ENCODE peak calls at places on chromosomes 16 and 17, in six cellular contexts. One of them, this sample, is unnamed. For H3K4me1, the result is how much of the 10 kb centered on the place peaks cover.

GRCh38 chr16:51453296-51453695 is 302.2 kb upstream of the SALL1 start:
- DNase-seq in fibroblast of lung: no peak
- DNase-seq in mesendoderm: no peak
- DNase-seq in A549: no peak
- DNase-seq in K562: no peak
- DNase-seq in mammary epithelial cell: no peak
- DNase-seq in this sample: peak

GRCh38 chr17:15213381-15214087 is 51.6 kb downstream of the PMP22 start:
- DNase-seq in fibroblast of lung: peak
- DNase-seq in mesendoderm: peak
- DNase-seq in A549: peak
- DNase-seq in K562: no peak
- DNase-seq in mammary epithelial cell: no peak
- DNase-seq in this sample: no peak

GRCh38 chr17:43908111-43908721 is 880 bp upstream of the MPP2 start:
- DNase-seq in fibroblast of lung: peak
- DNase-seq in mesendoderm: peak
- DNase-seq in A549: peak
- DNase-seq in K562: peak
- DNase-seq in mammary epithelial cell: no peak
- DNase-seq in this sample: peak

GRCh38 chr16:80198265-80198994 is 342.4 kb upstream of the DYNLRB2 start:
- DNase-seq in fibroblast of lung: peak
- DNase-seq in mesendoderm: peak
- DNase-seq in A549: peak
- DNase-seq in K562: no peak
- DNase-seq in mammary epithelial cell: no peak
- DNase-seq in this sample: no peak

GRCh38 chr16:74623214-74623842 is 16.4 kb upstream of the GLG1 start:
- DNase-seq in fibroblast of lung: peak
- DNase-seq in mesendoderm: peak
- DNase-seq in A549: peak
- DNase-seq in K562: peak
- DNase-seq in mammary epithelial cell: peak
- DNase-seq in this sample: peak

GRCh38 chr17:40035162-40035559 is 19.0 kb downstream of the MED24 start:
- DNase-seq in fibroblast of lung: peak
- DNase-seq in mesendoderm: peak
- DNase-seq in A549: peak
- DNase-seq in K562: peak
- DNase-seq in mammary epithelial cell: no peak
- DNase-seq in this sample: no peak

GRCh38 chr17:77396610-77397009 is 255.8 kb downstream of the SEC14L1 start:
- DNase-seq in fibroblast of lung: no peak
- DNase-seq in mesendoderm: no peak
- DNase-seq in A549: no peak
- DNase-seq in K562: no peak
- DNase-seq in mammary epithelial cell: no peak
- DNase-seq in this sample: no peak

GRCh38 chr16:30092373-30093010 is 768 bp upstream of the TBX6 start:
- DNase-seq in fibroblast of lung: peak
- DNase-seq in mesendoderm: peak
- DNase-seq in A549: peak
- DNase-seq in K562: peak
- DNase-seq in mammary epithelial cell: no peak
- DNase-seq in this sample: peak

GRCh38 chr17:82204831-82205719 is 7.6 kb downstream of the CCDC57 start:
- DNase-seq in fibroblast of lung: peak
- DNase-seq in mesendoderm: no peak
- DNase-seq in A549: peak
- DNase-seq in K562: no peak
- DNase-seq in mammary epithelial cell: peak
- DNase-seq in this sample: peak
- H3K27ac ChIP-seq in fibroblast of lung: no peak
- H3K27ac ChIP-seq in mesendoderm: no peak
- H3K27ac ChIP-seq in A549: peak
- H3K27ac ChIP-seq in K562: peak
- H3K27ac ChIP-seq in mammary epithelial cell: peak
- H3K27ac ChIP-seq in this sample: peak

GRCh38 chr17:57553525-57553924 is 191.6 kb downstream of the CCDC182 start:
- DNase-seq in fibroblast of lung: peak
- DNase-seq in mesendoderm: no peak
- DNase-seq in A549: no peak
- DNase-seq in K562: peak
- DNase-seq in mammary epithelial cell: no peak
- DNase-seq in this sample: peak
- H3K4me1 ChIP-seq in fibroblast of lung: under half
- H3K4me1 ChIP-seq in mesendoderm: under half
- H3K4me1 ChIP-seq in A549: under half
- H3K4me1 ChIP-seq in K562: under half
- H3K4me1 ChIP-seq in mammary epithelial cell: under half
- H3K4me1 ChIP-seq in this sample: under half

DNA sequence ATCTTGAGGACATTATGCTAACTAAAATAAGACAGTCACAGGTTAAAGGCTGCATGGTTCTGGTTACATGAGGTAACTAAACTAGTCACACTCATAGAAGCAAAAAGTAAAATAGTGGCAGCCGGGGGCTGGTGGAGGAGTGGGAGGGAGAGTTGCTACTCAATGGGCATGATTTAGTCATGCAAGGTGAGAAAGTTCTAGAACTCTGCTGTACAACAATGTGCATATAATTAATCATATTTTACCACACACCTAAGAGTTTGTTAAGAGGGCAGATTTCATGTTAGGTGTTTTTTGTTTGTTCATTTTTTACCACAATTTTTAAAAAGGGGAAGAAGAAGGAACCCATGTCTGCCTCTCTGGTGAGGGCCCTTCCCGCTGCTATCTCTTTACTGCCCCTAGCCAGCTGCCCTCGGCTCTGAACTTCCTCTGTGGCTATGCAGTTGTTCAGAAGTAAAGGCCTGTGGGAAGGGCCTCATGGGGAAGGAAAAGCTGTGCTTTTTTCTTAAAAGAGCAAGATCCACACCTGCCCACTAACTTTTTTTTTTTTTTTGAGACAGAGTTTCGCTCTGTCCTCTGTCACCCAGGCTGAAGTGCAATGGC is 11.2 kb downstream of the CD300LB start:
- DNase-seq in fibroblast of lung: no peak
- DNase-seq in mesendoderm: no peak
- DNase-seq in A549: no peak
- DNase-seq in K562: no peak
- DNase-seq in mammary epithelial cell: no peak
- DNase-seq in this sample: peak
- H3K27ac ChIP-seq in fibroblast of lung: no peak
- H3K27ac ChIP-seq in mesendoderm: no peak
- H3K27ac ChIP-seq in A549: no peak
- H3K27ac ChIP-seq in K562: no peak
- H3K27ac ChIP-seq in mammary epithelial cell: no peak
- H3K27ac ChIP-seq in this sample: peak

DNA sequence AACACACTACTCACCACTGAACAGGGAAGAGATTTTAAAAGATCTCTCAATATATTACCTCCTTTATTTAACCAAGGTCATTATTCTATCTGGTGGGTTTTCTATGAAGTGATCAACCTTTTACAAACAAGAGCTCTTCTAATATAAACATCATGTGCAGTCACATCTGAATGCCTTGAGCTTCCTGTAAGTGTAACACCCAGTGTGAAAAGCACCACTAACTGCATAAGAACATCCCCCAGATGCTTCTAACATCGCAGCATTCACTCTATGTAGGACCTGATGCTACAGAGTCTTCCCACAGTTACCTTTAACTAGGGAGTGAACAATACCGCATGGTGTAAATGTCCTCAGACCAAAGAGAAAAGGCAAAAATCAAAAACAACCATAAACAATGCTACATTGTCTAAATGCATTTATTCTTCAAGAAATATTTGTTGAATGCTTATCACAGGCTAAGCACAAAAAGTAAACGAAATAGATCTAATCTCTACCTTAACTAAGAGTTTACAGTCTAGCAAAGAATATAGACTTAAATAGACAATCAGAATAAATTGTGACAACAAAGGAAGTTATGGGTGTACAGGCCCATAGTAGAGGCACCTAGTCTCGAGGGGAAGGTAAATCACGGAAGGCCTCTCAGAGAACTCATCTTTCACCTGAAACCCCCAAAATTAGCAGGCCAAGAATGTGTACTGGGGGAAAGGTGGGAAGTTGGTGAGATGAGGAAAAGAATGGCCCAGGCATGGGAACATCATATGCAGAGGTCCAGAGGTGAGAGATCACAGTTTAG is 16.2 kb downstream of the SKAP1 start:
- DNase-seq in fibroblast of lung: no peak
- DNase-seq in mesendoderm: no peak
- DNase-seq in A549: no peak
- DNase-seq in K562: no peak
- DNase-seq in mammary epithelial cell: no peak
- DNase-seq in this sample: no peak
- H3K4me1 ChIP-seq in fibroblast of lung: under half
- H3K4me1 ChIP-seq in mesendoderm: under half
- H3K4me1 ChIP-seq in A549: under half
- H3K4me1 ChIP-seq in K562: under half
- H3K4me1 ChIP-seq in mammary epithelial cell: under half
- H3K4me1 ChIP-seq in this sample: under half

GRCh38 chr17:72710834-72711233 is 381.7 kb downstream of the SLC39A11 start:
- DNase-seq in fibroblast of lung: peak
- DNase-seq in mesendoderm: no peak
- DNase-seq in A549: no peak
- DNase-seq in K562: no peak
- DNase-seq in mammary epithelial cell: peak
- DNase-seq in this sample: no peak
- H3K27ac ChIP-seq in fibroblast of lung: no peak
- H3K27ac ChIP-seq in mesendoderm: no peak
- H3K27ac ChIP-seq in A549: no peak
- H3K27ac ChIP-seq in K562: no peak
- H3K27ac ChIP-seq in mammary epithelial cell: peak
- H3K27ac ChIP-seq in this sample: no peak

GRCh38 chr16:68073902-68074760 is 11.0 kb upstream of the NFATC3 start:
- DNase-seq in fibroblast of lung: no peak
- DNase-seq in mesendoderm: no peak
- DNase-seq in A549: no peak
- DNase-seq in K562: no peak
- DNase-seq in mammary epithelial cell: no peak
- DNase-seq in this sample: no peak
- H3K4me1 ChIP-seq in fibroblast of lung: under half
- H3K4me1 ChIP-seq in mesendoderm: under half
- H3K4me1 ChIP-seq in A549: under half
- H3K4me1 ChIP-seq in K562: under half
- H3K4me1 ChIP-seq in mammary epithelial cell: under half
- H3K4me1 ChIP-seq in this sample: under half

DNA sequence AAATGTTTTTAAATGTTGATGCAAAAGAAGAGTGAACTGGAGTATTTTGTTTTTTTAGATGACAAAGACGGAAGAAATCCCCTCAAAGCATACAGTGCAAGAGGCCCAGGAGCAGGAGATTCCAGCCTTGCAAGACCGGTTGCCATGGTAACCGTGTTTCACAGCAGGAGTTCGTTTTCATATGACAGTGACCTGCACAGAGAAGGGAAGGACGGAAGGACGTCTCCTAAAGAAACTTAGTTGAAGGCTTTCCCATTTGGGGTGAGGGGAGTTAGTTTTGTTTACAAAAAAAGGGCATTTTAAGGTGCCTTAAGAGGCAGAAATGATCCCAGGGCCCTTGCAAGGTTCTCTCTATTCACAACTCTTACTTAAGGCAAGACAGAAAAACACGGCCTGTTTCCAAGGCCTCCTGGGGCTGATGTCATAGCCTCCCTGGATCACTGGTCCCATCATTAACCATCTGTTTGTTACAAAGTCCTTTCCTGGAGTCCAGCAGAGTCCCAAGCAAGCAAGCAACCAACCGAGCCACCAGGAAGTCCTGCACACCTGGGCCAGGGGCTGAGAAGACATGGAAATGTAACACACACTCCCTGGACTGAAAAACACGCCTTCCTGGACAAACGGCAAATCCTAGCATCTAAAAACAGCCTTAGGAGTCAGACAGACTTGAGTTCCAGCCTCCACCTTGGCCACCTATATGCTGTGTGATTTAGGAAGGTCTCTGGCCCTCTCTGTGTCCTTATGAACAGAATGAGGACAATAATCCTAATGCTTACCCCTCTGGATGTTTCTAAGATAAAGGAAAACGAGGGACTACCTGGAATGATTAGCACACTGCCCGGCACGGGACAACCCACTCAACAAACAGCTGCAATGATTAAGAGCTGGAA is 30.3 kb upstream of the RPH3AL start:
- DNase-seq in fibroblast of lung: peak
- DNase-seq in mesendoderm: peak
- DNase-seq in A549: peak
- DNase-seq in K562: no peak
- DNase-seq in mammary epithelial cell: no peak
- DNase-seq in this sample: peak
- H3K27ac ChIP-seq in fibroblast of lung: no peak
- H3K27ac ChIP-seq in mesendoderm: no peak
- H3K27ac ChIP-seq in A549: peak
- H3K27ac ChIP-seq in K562: no peak
- H3K27ac ChIP-seq in mammary epithelial cell: no peak
- H3K27ac ChIP-seq in this sample: no peak

GRCh38 chr17:63438092-63439051 is 7.7 kb downstream of the CYB561 start:
- DNase-seq in fibroblast of lung: no peak
- DNase-seq in mesendoderm: no peak
- DNase-seq in A549: no peak
- DNase-seq in K562: no peak
- DNase-seq in mammary epithelial cell: no peak
- DNase-seq in this sample: no peak
- H3K4me1 ChIP-seq in fibroblast of lung: under half
- H3K4me1 ChIP-seq in mesendoderm: under half
- H3K4me1 ChIP-seq in A549: under half
- H3K4me1 ChIP-seq in K562: half or more
- H3K4me1 ChIP-seq in mammary epithelial cell: under half
- H3K4me1 ChIP-seq in this sample: under half

GRCh38 chr16:15676506-15676905 is 26.5 kb downstream of the NDE1 start:
- DNase-seq in fibroblast of lung: no peak
- DNase-seq in mesendoderm: no peak
- DNase-seq in A549: no peak
- DNase-seq in K562: no peak
- DNase-seq in mammary epithelial cell: no peak
- DNase-seq in this sample: no peak

GRCh38 chr16:15674571-15674970 is 24.5 kb downstream of the NDE1 start:
- DNase-seq in fibroblast of lung: no peak
- DNase-seq in mesendoderm: no peak
- DNase-seq in A549: no peak
- DNase-seq in K562: no peak
- DNase-seq in mammary epithelial cell: no peak
- DNase-seq in this sample: no peak

GRCh38 chr16:15672514-15673167 is 22.6 kb downstream of the NDE1 start:
- DNase-seq in fibroblast of lung: peak
- DNase-seq in mesendoderm: peak
- DNase-seq in A549: peak
- DNase-seq in K562: no peak
- DNase-seq in mammary epithelial cell: peak
- DNase-seq in this sample: peak

GRCh38 chr16:15667091-15667742 is 17.2 kb downstream of the NDE1 start:
- DNase-seq in fibroblast of lung: no peak
- DNase-seq in mesendoderm: no peak
- DNase-seq in A549: no peak
- DNase-seq in K562: no peak
- DNase-seq in mammary epithelial cell: no peak
- DNase-seq in this sample: no peak

GRCh38 chr16:15671530-15672117 is 21.6 kb downstream of the NDE1 start:
- DNase-seq in fibroblast of lung: no peak
- DNase-seq in mesendoderm: no peak
- DNase-seq in A549: no peak
- DNase-seq in K562: no peak
- DNase-seq in mammary epithelial cell: no peak
- DNase-seq in this sample: no peak
- H3K27ac ChIP-seq in fibroblast of lung: no peak
- H3K27ac ChIP-seq in mesendoderm: no peak
- H3K27ac ChIP-seq in A549: peak
- H3K27ac ChIP-seq in K562: no peak
- H3K27ac ChIP-seq in mammary epithelial cell: peak
- H3K27ac ChIP-seq in this sample: peak

This sample was measured in adrenal gland.